ENCODE peak calls at places on chromosome 17, in seven cellular contexts. K is choroid plexus epithelial cell, Z is dorsolateral prefrontal cortex, I is K562, B is heart right ventricle, L is endodermal cell, E is AG04449. Q is an unnamed sample.

GRCh38 chr17:45775148-45775547 is 9.0 kb upstream of the CRHR1 start:
- DNase-seq in Z (no peak), L (no peak), K (no peak), B (no peak), E (no peak), I (no peak), Q (no peak)

GRCh38 chr17:78977681-78977943 is 2.1 kb downstream of the LGALS3BP start:
- DNase-seq in L (no peak), K (no peak), E (no peak), Z (no peak), B (no peak), I (no peak), Q (no peak)

GRCh38 chr17:35152741-35153140 is 5.1 kb downstream of the UNC45B start:
- DNase-seq in Z (no peak), L (no peak), E (no peak), I (no peak), B (no peak), K (no peak), Q (no peak)

GRCh38 chr17:42322382-42323267 is 34.3 kb downstream of the STAT5A start:
- DNase-seq in I (peak), E (peak), B (peak), L (peak), K (peak), Z (peak), Q (peak)

GRCh38 chr17:81045590-81046095 is 10.7 kb downstream of the BAIAP2 start:
- DNase-seq in L (no peak), I (no peak), B (no peak), E (no peak), Z (no peak), K (no peak), Q (no peak)

GRCh38 chr17:59652119-59652518 is 32.4 kb downstream of the CLTC start:
- DNase-seq in Z (no peak), E (peak), B (no peak), K (peak), L (no peak), I (no peak), Q (no peak)

GRCh38 chr17:64441772-64442549 is 7.0 kb upstream of the MILR1 start:
- DNase-seq in I (no peak), E (peak), B (no peak), K (peak), Z (no peak), L (no peak), Q (peak)

GRCh38 chr17:62566996-62567578 is 60.4 kb upstream of the MRC2 start:
- DNase-seq in B (no peak), K (no peak), Z (no peak), L (no peak), I (no peak), E (no peak), Q (no peak)

GRCh38 chr17:64786337-64786736 is 124.2 kb upstream of the SMURF2 start:
- DNase-seq in E (no peak), K (no peak), B (no peak), I (no peak), L (peak), Z (no peak), Q (no peak)

GRCh38 chr17:51166987-51167931 is 1.0 kb downstream of the NME2 start:
- DNase-seq in K (peak), L (peak), I (peak), E (no peak), B (peak), Z (no peak), Q (peak)

GRCh38 chr17:1625053-1625452 is 3.6 kb downstream of the SLC43A2 start:
- DNase-seq in L (no peak), B (no peak), I (no peak), E (no peak), Z (no peak), K (no peak), Q (no peak)

GRCh38 chr17:1627219-1627986 is 1.2 kb downstream of the SLC43A2 start:
- DNase-seq in E (no peak), K (no peak), B (no peak), Z (no peak), L (peak), I (peak), Q (peak)

GRCh38 chr17:1624650-1625049 is 4.0 kb downstream of the SLC43A2 start:
- DNase-seq in Z (no peak), L (no peak), B (no peak), E (no peak), I (no peak), K (no peak), Q (no peak)

GRCh38 chr17:1625507-1626080 is 3.0 kb downstream of the SLC43A2 start:
- DNase-seq in K (no peak), Z (no peak), L (no peak), I (no peak), B (no peak), E (no peak), Q (no peak)

GRCh38 chr17:1626333-1626732 is 2.3 kb downstream of the SLC43A2 start:
- DNase-seq in I (no peak), K (no peak), E (no peak), Z (no peak), B (no peak), L (peak), Q (no peak)
- H3K4me3 ChIP-seq in I (no peak), K (no peak), E (no peak), Z (peak), B (no peak), L (no peak), Q (no peak)

GRCh38 chr17:21375162-21375560 is 996 bp upstream of the KCNJ12 start:
- DNase-seq in L (no peak), E (no peak), K (no peak), Z (no peak), I (no peak), B (no peak), Q (no peak)

GRCh38 chr17:21373034-21373433 is 3.1 kb upstream of the KCNJ12 start:
- DNase-seq in I (no peak), Z (no peak), E (no peak), L (no peak), K (no peak), B (no peak), Q (peak)

GRCh38 chr17:21373696-21374454 is 2.3 kb upstream of the KCNJ12 start:
- DNase-seq in Z (no peak), E (no peak), L (no peak), K (no peak), B (no peak), I (no peak), Q (no peak)

GRCh38 chr17:21375757-21376584 is at the start of gene KCNJ12:
- DNase-seq in E (no peak), B (peak), Z (peak), K (peak), I (no peak), L (peak), Q (no peak)

DNA sequence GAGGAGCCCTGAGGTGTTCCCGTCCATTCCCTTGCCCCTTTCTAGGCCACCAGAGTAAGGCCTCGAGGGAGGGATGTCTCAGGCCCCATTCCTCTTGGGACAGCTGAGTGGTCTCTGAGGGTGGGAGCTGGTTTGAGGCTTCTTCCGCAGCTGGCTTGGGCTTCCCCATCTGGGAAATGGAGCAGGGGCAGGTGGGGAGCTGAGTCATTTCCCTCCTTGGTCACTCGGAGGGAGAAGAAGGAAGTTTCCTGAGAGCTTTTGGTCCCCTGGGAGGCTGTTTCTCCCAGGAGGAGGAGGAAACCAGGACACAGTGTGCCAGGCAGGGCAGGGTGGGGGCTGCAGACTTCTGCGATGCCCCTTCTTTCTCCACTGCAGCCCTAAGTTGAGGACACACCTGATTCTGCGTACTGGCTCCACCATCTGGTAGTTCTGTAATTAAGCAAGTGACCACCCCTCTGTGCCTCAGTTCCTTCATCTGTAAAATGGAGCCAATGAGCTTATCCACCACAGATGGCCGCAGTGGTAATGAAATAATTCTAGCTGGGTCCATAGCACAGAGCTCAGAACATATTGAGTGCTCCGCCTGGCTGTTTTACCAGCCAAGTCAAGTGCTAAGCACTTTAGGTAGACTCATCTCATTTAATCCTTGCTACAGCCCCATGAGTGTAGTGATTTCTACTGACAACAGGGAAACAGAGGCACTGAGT is 1.5 kb upstream of the KCNJ12 start:
- DNase-seq in Z (no peak), I (no peak), E (no peak), L (no peak), K (no peak), B (no peak), Q (peak)
- TF ChIP-seq CTCF in Z (no peak), I (no peak), E (no peak), L (no peak), K (peak), B (no peak), Q (no peak)

GRCh38 chr17:3944485-3945388 is 19.5 kb downstream of the ATP2A3 start:
- DNase-seq in L (peak), B (peak), E (no peak), Z (no peak), I (peak), K (peak), Q (peak)
- H3K4me3 ChIP-seq in L (no peak), B (peak), E (peak), Z (peak), I (peak), K (peak), Q (no peak)

DNA sequence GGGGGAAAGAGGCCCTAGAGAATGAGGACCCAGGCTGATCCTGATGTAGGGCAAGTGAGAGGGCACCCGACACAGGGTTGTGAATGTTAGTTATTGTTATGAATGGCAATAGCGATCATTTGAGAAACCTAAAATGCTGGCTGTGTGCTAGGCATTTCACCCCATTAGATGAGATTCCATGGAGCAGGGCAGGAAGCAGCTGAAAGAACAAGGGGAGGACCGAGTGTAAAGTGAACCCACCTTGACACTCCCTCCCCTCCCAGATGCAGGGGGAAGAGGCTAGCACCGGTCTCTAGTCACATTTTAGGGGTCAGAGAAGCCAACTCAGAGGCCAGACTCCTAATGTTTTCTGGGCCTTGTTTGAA is 553 bp upstream of the CORO6 start:
- DNase-seq in L (no peak), I (no peak), K (no peak), Z (no peak), E (no peak), B (no peak), Q (no peak)
- TF ChIP-seq CTCF in L (no peak), I (no peak), K (no peak), Z (no peak), E (no peak), B (no peak), Q (no peak)

GRCh38 chr17:7177210-7177953 is 1.8 kb downstream of the ASGR1 start:
- DNase-seq in K (peak), L (peak), Z (peak), B (peak), E (no peak), I (peak), Q (peak)
- H3K4me3 ChIP-seq in K (peak), L (peak), Z (peak), B (peak), E (peak), I (peak), Q (no peak)

GRCh38 chr17:19578545-19578944 is 44.9 kb downstream of the SLC47A1 start:
- DNase-seq in Z (no peak), I (no peak), B (no peak), L (no peak), E (no peak), K (peak), Q (no peak)
- TF ChIP-seq CTCF in Z (no peak), I (no peak), B (no peak), L (no peak), E (no peak), K (peak), Q (no peak)

Q was measured in GM12865.